ENCODE peak calls at places on chromosomes 13 and 19, in eight cellular contexts. S, K, T, Y, L, W, X and N are unnamed samples.

GRCh38 chr19:18731562-18732008 is 48.1 kb downstream of the CRTC1 start:
- DNase-seq in S (no peak), K (no peak), T (no peak), Y (no peak), L (no peak), W (no peak), X (peak), N (no peak)

GRCh38 chr19:10424011-10424637 is 3.8 kb downstream of the PDE4A start:
- DNase-seq in S (peak), K (peak), T (no peak), Y (peak), L (peak), W (peak), X (peak), N (peak)

GRCh38 chr19:16594131-16594586 is 21.9 kb upstream of the SLC35E1 start:
- DNase-seq in S (no peak), K (no peak), T (no peak), Y (no peak), L (peak), W (no peak), X (no peak), N (no peak)

GRCh38 chr19:5948697-5949564 is 29.0 kb downstream of the RANBP3 start:
- DNase-seq in S (no peak), K (no peak), T (no peak), Y (no peak), L (no peak), W (no peak), X (no peak), N (no peak)

GRCh38 chr13:113851826-113852535 is 11.9 kb downstream of the GAS6 start:
- DNase-seq in S (peak), K (no peak), T (no peak), Y (no peak), L (no peak), W (peak), X (no peak), N (no peak)

GRCh38 chr19:38713227-38713649 is 31.0 kb downstream of the CAPN12 start:
- DNase-seq in S (peak), K (no peak), T (no peak), Y (peak), L (no peak), W (no peak), X (no peak), N (no peak)

GRCh38 chr19:19140476-19140875 is 2.2 kb upstream of the TMEM161A start:
- DNase-seq in S (no peak), K (no peak), T (no peak), Y (no peak), L (no peak), W (peak), X (peak), N (no peak)

GRCh38 chr19:35106291-35106583 is 9.4 kb upstream of the FXYD3 start:
- DNase-seq in S (no peak), K (no peak), T (no peak), Y (no peak), L (no peak), W (no peak), X (no peak), N (no peak)

GRCh38 chr19:1948676-1949075 is 7.7 kb downstream of the CSNK1G2 start:
- DNase-seq in S (no peak), K (no peak), T (no peak), Y (no peak), L (no peak), W (no peak), X (no peak), N (no peak)

GRCh38 chr19:55247621-55248099 is 11.2 kb downstream of the PPP6R1 start:
- DNase-seq in S (no peak), K (peak), T (no peak), Y (peak), L (no peak), W (no peak), X (peak), N (no peak)

GRCh38 chr19:35000647-35001501 is 751 bp downstream of the GRAMD1A start:
- DNase-seq in S (peak), K (peak), T (peak), Y (no peak), L (peak), W (peak), X (peak), N (no peak)

GRCh38 chr13:41231786-41232185 is 31.6 kb downstream of the MTRF1 start:
- DNase-seq in S (peak), K (peak), T (no peak), Y (no peak), L (no peak), W (no peak), X (peak), N (no peak)

GRCh38 chr19:2691951-2692350 is 10.5 kb downstream of the GNG7 start:
- DNase-seq in S (no peak), K (no peak), T (no peak), Y (no peak), L (no peak), W (no peak), X (no peak), N (no peak)

GRCh38 chr13:26601669-26602068 is 44.2 kb downstream of the WASF3 start:
- DNase-seq in S (no peak), K (no peak), T (no peak), Y (no peak), L (no peak), W (no peak), X (peak), N (no peak)
- TF ChIP-seq CTCF in S (no peak), K (no peak), T (peak), Y (no peak), L (no peak), W (peak), X (no peak), N (peak)

GRCh38 chr19:44810555-44811447 is 1.9 kb downstream of the BCAM start:
- DNase-seq in S (no peak), K (no peak), T (no peak), Y (no peak), L (no peak), W (no peak), X (no peak), N (no peak)

GRCh38 chr19:44814517-44814916 is 5.6 kb downstream of the BCAM start:
- DNase-seq in S (no peak), K (no peak), T (no peak), Y (no peak), L (no peak), W (no peak), X (no peak), N (no peak)

GRCh38 chr19:44812142-44812718 is 3.3 kb downstream of the BCAM start:
- DNase-seq in S (no peak), K (no peak), T (no peak), Y (no peak), L (no peak), W (no peak), X (no peak), N (no peak)

GRCh38 chr19:44814132-44814470 is 5.2 kb downstream of the BCAM start:
- DNase-seq in S (no peak), K (no peak), T (no peak), Y (no peak), L (no peak), W (no peak), X (no peak), N (no peak)

GRCh38 chr19:44813331-44814131 is 4.6 kb downstream of the BCAM start:
- DNase-seq in S (no peak), K (no peak), T (no peak), Y (no peak), L (no peak), W (peak), X (no peak), N (no peak)
- TF ChIP-seq CTCF in S (no peak), K (no peak), T (no peak), Y (no peak), L (no peak), W (peak), X (no peak), N (no peak)

GRCh38 chr19:4802711-4803110 is 11.2 kb downstream of the FEM1A start:
- DNase-seq in S (no peak), K (no peak), T (no peak), Y (peak), L (no peak), W (no peak), X (no peak), N (no peak)

GRCh38 chr19:4806384-4806783 is 14.8 kb downstream of the FEM1A start:
- DNase-seq in S (no peak), K (no peak), T (no peak), Y (no peak), L (no peak), W (no peak), X (no peak), N (no peak)

GRCh38 chr19:4803736-4804695 is 12.5 kb downstream of the FEM1A start:
- DNase-seq in S (peak), K (peak), T (no peak), Y (peak), L (peak), W (peak), X (peak), N (no peak)

GRCh38 chr19:4800591-4801081 is 9.1 kb downstream of the FEM1A start:
- DNase-seq in S (peak), K (peak), T (no peak), Y (peak), L (no peak), W (no peak), X (no peak), N (no peak)

DNA sequence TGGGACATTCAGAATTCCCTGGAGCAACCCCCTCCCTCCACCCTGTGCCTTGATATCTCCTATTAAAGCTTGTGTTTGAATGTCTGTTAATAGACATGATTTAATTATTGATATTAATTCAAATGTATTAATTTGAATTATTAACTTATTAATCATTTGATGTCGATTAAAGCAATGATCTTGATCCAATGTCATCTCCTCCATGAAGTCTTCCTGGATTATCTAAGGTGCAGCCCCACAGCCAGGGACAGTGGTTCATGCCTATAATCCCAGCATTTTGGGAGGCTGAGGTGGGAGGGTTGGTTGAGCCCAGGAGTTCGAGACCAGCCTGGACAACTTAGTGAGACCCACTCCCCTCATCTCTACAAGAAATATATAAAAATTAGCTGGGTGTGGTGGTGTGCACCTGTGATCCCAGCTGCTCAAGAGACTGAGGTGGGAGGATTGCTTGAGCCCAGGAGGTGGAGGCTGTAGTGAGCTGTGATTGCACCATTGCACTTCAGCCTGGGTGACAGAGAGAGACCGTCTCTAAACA is 9.6 kb downstream of the FEM1A start:
- DNase-seq in S (no peak), K (no peak), T (no peak), Y (no peak), L (no peak), W (no peak), X (no peak), N (no peak)
- TF ChIP-seq CTCF in S (no peak), K (no peak), T (no peak), Y (no peak), L (no peak), W (no peak), X (no peak), N (no peak)

GRCh38 chr13:45879666-45880065 is 28.1 kb upstream of the SIAH3 start:
- DNase-seq in S (no peak), K (no peak), T (no peak), Y (peak), L (no peak), W (peak), X (peak), N (no peak)
- TF ChIP-seq CTCF in S (no peak), K (no peak), T (peak), Y (peak), L (no peak), W (peak), X (no peak), N (peak)

DNA sequence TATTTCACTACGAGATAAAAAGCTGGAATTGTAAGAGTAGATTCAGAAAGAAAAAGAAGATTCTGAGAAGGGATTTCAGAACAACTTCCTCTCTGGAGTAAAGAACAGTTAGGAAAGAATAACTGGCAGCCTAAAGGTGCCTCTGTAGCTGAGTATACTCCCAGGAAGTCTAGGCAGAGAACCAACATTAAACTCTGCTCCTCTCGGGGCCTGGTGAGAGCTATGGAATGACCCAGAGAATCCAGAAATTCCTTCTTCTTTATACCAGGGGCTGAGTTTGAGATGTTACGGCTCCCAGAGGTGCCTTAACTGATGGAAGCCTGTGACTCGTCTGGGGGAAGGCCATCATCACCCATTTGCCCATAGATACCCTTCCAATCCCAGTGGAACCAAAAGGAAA is 39.1 kb downstream of the FAM216B start:
- DNase-seq in S (no peak), K (no peak), T (no peak), Y (no peak), L (no peak), W (no peak), X (peak), N (no peak)
- TF ChIP-seq CTCF in S (no peak), K (no peak), T (no peak), Y (no peak), L (no peak), W (no peak), X (no peak), N (no peak)

GRCh38 chr13:32581177-32581786 is 5.0 kb upstream of the PDS5B start:
- DNase-seq in S (no peak), K (no peak), T (no peak), Y (no peak), L (no peak), W (no peak), X (peak), N (no peak)
- TF ChIP-seq CTCF in S (peak), K (peak), T (no peak), Y (peak), L (peak), W (peak), X (peak), N (peak)